ENCODE peak calls at places on chromosome 12, in four cellular contexts. E is IMR-90; G is tibial nerve; L is naive thymus-derived CD4-positive, alpha-beta T cell. K is an unnamed sample.

GRCh38 chr12:56993346-56993745 is 13.0 kb downstream of the ZBTB39 start:
- DNase-seq in E (no peak), G (no peak), L (no peak), K (no peak)

GRCh38 chr12:91610561-91610960 is 427.9 kb upstream of the DCN start:
- DNase-seq in E (no peak), G (no peak), L (no peak), K (no peak)

GRCh38 chr12:100860611-100861010 is 66.0 kb downstream of the ANO4 start:
- DNase-seq in E (no peak), G (no peak), L (no peak), K (no peak)

GRCh38 chr12:26018926-26019325 is 60.4 kb downstream of the RASSF8 start:
- DNase-seq in E (peak; percentile 60), G (no peak), L (no peak), K (no peak)

GRCh38 chr12:94025730-94026129 is 122.6 kb upstream of the PLXNC1 start:
- DNase-seq in E (no peak), G (no peak), L (no peak), K (no peak)

GRCh38 chr12:65962921-65963883 is 138.9 kb downstream of the HMGA2 start:
- DNase-seq in E (no peak), G (no peak), L (no peak), K (no peak)

GRCh38 chr12:49698619-49699545 is 8.3 kb downstream of the FMNL3 start:
- DNase-seq in E (peak; percentile 71), G (no peak), L (peak; percentile 17), K (peak; percentile 82)

GRCh38 chr12:19301688-19302640 is 137.3 kb upstream of the AEBP2 start:
- DNase-seq in E (no peak), G (no peak), L (no peak), K (no peak)

GRCh38 chr12:101609198-101609597 is 14.4 kb downstream of the MYBPC1 start:
- DNase-seq in E (no peak), G (no peak), L (no peak), K (no peak)

GRCh38 chr12:62903151-62903550 is 31.8 kb downstream of the PPM1H start:
- DNase-seq in E (no peak), G (no peak), L (no peak), K (no peak)

GRCh38 chr12:57280234-57281062 is 29.5 kb upstream of the STAC3 start:
- DNase-seq in E (peak; percentile 99), G (no peak), L (peak; percentile 58), K (peak; percentile 86)

GRCh38 chr12:97960741-97961608 is 498.4 kb downstream of the RMST start:
- DNase-seq in E (no peak), G (peak; percentile 17), L (no peak), K (no peak)

GRCh38 chr12:99170026-99170425 is 477.5 kb upstream of the GARIN6 start:
- DNase-seq in E (no peak), G (no peak), L (no peak), K (no peak)

GRCh38 chr12:13222076-13222475 is 25.6 kb downstream of the EMP1 start:
- DNase-seq in E (no peak), G (no peak), L (no peak), K (no peak)

GRCh38 chr12:125518074-125518473 is 452.8 kb downstream of the AACS start:
- DNase-seq in E (no peak), G (no peak), L (no peak), K (no peak)

GRCh38 chr12:129605666-129606065 is 298.2 kb downstream of the TMEM132D start:
- DNase-seq in E (no peak), G (no peak), L (no peak), K (no peak)

GRCh38 chr12:113914806-113915205 is 51.3 kb downstream of the RBM19 start:
- DNase-seq in E (no peak), G (no peak), L (no peak), K (peak; percentile 53)

GRCh38 chr12:131095826-131096680 is 142.3 kb downstream of the ADGRD1 start:
- DNase-seq in E (no peak), G (no peak), L (no peak), K (peak; percentile 56)

GRCh38 chr12:43883748-43884147 is 47.9 kb downstream of the TMEM117 start:
- DNase-seq in E (no peak), G (no peak), L (no peak), K (no peak)

GRCh38 chr12:53207042-53207441 is at the start of gene ITGB7:
- DNase-seq in E (no peak), G (no peak), L (peak; percentile 69), K (peak; percentile 90)

GRCh38 chr12:62694632-62695031 is 228.0 kb downstream of the MON2 start:
- DNase-seq in E (no peak), G (no peak), L (no peak), K (no peak)

GRCh38 chr12:93851245-93851665 is 174.1 kb downstream of the CRADD start:
- DNase-seq in E (no peak), G (no peak), L (no peak), K (no peak)

GRCh38 chr12:68310370-68310769 is 21.8 kb downstream of the MDM1 start:
- DNase-seq in E (peak; percentile 95), G (no peak), L (no peak), K (no peak)

GRCh38 chr12:103326190-103326589 is 169.6 kb downstream of the C12orf42 start:
- DNase-seq in E (no peak), G (no peak), L (no peak), K (no peak)

GRCh38 chr12:88247241-88247643 is 105.1 kb downstream of the TMTC3 start:
- DNase-seq in E (peak; percentile 84), G (no peak), L (no peak), K (no peak)

GRCh38 chr12:53378705-53379388 is 1.1 kb upstream of the SP1 start:
- DNase-seq in E (no peak), G (no peak), L (no peak), K (no peak)

GRCh38 chr12:84341467-84342193 is 571.0 kb downstream of the SLC6A15 start:
- DNase-seq in E (no peak), G (no peak), L (no peak), K (no peak)

GRCh38 chr12:52026267-52026666 is 19.5 kb downstream of the TAMALIN start:
- DNase-seq in E (no peak), G (no peak), L (no peak), K (no peak)

GRCh38 chr12:3135522-3136461 is 58.6 kb downstream of the TSPAN9 start:
- DNase-seq in E (peak; percentile 80), G (peak; percentile 52), L (peak; percentile 44), K (no peak)

GRCh38 chr12:74337951-74338350 is 199.7 kb upstream of the ATXN7L3B start:
- DNase-seq in E (peak; percentile 64), G (no peak), L (no peak), K (no peak)

GRCh38 chr12:127984386-127985055 is 282.4 kb upstream of the TMEM132C start:
- DNase-seq in E (no peak), G (no peak), L (no peak), K (no peak)

GRCh38 chr12:29726321-29726692 is 57.4 kb downstream of the TMTC1 start:
- DNase-seq in E (peak; percentile 38), G (no peak), L (no peak), K (no peak)

GRCh38 chr12:124507188-124508109 is 60.0 kb downstream of the NCOR2 start:
- DNase-seq in E (peak; percentile 69), G (peak; percentile 61), L (no peak), K (no peak)

GRCh38 chr12:64625243-64626077 is 15.2 kb downstream of the RASSF3 start:
- DNase-seq in E (peak; percentile 94), G (peak; percentile 23), L (no peak), K (no peak)

DNA sequence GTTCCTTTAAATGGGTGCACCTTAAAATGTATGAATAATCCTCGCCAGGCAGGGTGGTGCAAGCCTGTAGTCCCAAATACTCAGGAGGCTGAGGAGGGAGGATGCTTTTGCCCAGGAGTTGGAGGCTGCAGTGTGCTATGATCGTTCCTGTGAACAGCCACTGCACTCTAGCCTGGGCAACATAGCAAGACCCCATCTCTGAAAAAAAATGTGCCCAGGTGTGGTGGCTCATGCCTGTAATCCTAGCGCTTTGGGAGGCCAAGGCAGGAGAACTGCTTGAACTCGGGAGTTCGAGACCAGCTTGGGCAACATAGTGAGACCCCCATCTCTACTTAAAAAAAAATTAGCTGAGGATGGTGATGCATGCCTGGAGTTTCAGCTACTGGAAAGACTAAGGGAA is 39.6 kb downstream of the ACACB start:
- DNase-seq in E (no peak), G (no peak), L (no peak), K (no peak)
- H3K4me1 ChIP-seq in E (peaks cover 2% of the 10 kb centered on the region), G (no peaks in the 10 kb centered on the region), L (peaks cover 5% of the 10 kb centered on the region), K (peaks cover 50% of the 10 kb centered on the region)

GRCh38 chr12:9647825-9648700 is 21.4 kb upstream of the CLEC2D start:
- DNase-seq in E (peak; percentile 69), G (peak; percentile 65), L (peak; percentile 94), K (peak; percentile 98)
- H3K4me1 ChIP-seq in E (peaks cover 5% of the 10 kb centered on the region), G (no peaks in the 10 kb centered on the region), L (peaks cover 42% of the 10 kb centered on the region), K (peaks cover 55% of the 10 kb centered on the region)

GRCh38 chr12:46657416-46658411 is 168.1 kb downstream of the SLC38A4 start:
- DNase-seq in E (peak; percentile 59), G (no peak), L (no peak), K (no peak)

GRCh38 chr12:46649433-46649832 is 176.4 kb downstream of the SLC38A4 start:
- DNase-seq in E (no peak), G (no peak), L (no peak), K (no peak)

GRCh38 chr12:46650688-46651087 is 175.1 kb downstream of the SLC38A4 start:
- DNase-seq in E (no peak), G (no peak), L (no peak), K (no peak)

GRCh38 chr12:46652692-46653091 is 173.1 kb downstream of the SLC38A4 start:
- DNase-seq in E (no peak), G (no peak), L (no peak), K (no peak)

DNA sequence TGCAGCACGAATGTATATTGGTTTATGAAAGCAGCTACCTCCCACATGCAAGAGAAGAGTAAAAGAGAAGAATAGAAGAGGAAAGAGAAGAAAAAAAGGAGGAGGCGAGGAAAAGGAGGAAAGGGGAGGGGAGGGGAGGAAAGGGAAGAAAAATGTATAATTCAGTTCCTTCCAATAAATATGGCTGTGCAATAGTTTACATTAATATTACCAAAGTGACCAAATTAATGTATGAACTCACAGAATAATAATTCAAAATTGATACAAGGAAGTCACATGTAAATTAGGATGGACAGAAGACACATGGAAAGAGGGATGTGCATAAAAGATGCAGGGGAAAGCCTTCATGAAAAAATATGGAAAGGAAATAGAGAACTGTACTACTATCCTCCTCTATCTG is 172.5 kb downstream of the SLC38A4 start:
- DNase-seq in E (no peak), G (no peak), L (no peak), K (no peak)
- H3K4me1 ChIP-seq in E (peaks cover 5% of the 10 kb centered on the region), G (no peaks in the 10 kb centered on the region), L (no peaks in the 10 kb centered on the region), K (no peaks in the 10 kb centered on the region)

DNA sequence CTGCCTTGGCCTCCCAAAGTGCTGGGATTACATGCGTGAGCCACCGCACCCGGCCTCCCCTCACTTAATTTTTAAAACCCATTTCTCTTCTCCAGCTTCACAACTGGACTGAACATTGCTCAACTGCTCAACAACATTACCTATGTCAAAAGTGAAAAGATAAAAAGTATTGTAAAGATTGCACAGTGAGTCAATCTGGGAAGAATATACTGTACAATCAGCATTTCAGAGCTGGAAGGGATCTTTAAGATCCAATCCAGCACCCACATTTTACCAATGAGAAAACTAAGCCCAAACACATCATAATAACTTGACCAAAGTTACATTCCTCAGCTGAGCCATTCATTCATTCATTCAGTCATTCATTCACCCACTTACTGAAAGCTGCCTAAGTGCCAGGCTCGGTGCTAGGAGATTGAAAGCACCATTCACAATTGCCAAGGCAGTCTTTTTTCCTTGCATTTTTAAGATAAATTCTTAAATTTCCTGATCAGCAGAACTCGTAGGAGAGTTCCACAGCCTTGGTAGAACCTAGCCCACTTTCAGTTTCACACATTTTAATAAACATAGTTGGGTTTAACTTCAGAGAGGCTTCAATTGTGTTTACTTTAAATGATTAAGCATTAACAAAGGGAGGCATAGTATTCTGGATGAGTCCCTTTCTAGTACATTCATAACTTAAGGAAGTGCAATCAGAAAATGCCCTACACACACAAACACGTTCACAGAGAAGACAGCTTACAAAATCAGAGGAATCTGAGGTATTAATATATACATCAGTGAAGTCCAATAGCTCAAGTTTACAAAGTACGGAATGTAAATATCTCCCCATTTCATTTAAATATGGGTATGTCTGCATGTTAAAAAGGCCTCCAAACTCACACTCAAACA is 3.0 kb downstream of the GALNT4 start:
- DNase-seq in E (peak; percentile 47), G (no peak), L (no peak), K (no peak)
- H3K4me1 ChIP-seq in E (peaks cover 11% of the 10 kb centered on the region), G (no peaks in the 10 kb centered on the region), L (peaks cover 35% of the 10 kb centered on the region), K (peaks cover 64% of the 10 kb centered on the region)

K was measured in spleen.